ENCODE peak calls at places on chromosomes 16 and 17, in seven cellular contexts. E, F, K, J, R, X and I are unnamed samples.

GRCh38 chr17:63193827-63194226 is 227.8 kb downstream of the TANC2 start:
- DNase-seq in J (no peak), F (no peak), X (no peak), E (no peak), R (no peak), K (no peak), I (no peak)

GRCh38 chr17:8243827-8244226 is 4.0 kb downstream of the CTC1 start:
- DNase-seq in E (no peak), X (no peak), R (no peak), K (no peak), J (no peak), F (no peak), I (no peak)

GRCh38 chr17:66038125-66038524 is 153.8 kb downstream of the CEP112 start:
- DNase-seq in X (no peak), R (no peak), J (no peak), K (no peak), F (no peak), E (no peak), I (no peak)

GRCh38 chr17:16197276-16197675 is 18.1 kb downstream of the NCOR1 start:
- DNase-seq in X (no peak), R (no peak), K (no peak), E (no peak), J (no peak), F (no peak), I (no peak)

GRCh38 chr17:79732804-79733691 is 2.3 kb downstream of the ENPP7 start:
- DNase-seq in E (no peak), K (no peak), R (no peak), X (peak; percentile 35), J (peak; percentile 46), F (no peak), I (no peak)

GRCh38 chr16:84532299-84532724 is 27.9 kb upstream of the MEAK7 start:
- DNase-seq in R (peak; percentile 83), K (peak; percentile 52), F (peak; percentile 83), E (peak; percentile 87), X (peak; percentile 47), J (no peak), I (peak; percentile 95)

GRCh38 chr16:52251495-52251894 is 295.4 kb downstream of the TOX3 start:
- DNase-seq in E (no peak), F (no peak), X (no peak), R (no peak), K (no peak), J (no peak), I (no peak)

GRCh38 chr17:44317545-44317944 is 7.1 kb downstream of the SLC25A39 start:
- DNase-seq in F (no peak), E (no peak), X (no peak), K (no peak), J (no peak), R (no peak), I (no peak)

GRCh38 chr17:9356488-9356911 is 219.1 kb downstream of the STX8 start:
- DNase-seq in X (no peak), F (peak; percentile 67), R (no peak), J (no peak), K (no peak), E (no peak), I (no peak)

DNA sequence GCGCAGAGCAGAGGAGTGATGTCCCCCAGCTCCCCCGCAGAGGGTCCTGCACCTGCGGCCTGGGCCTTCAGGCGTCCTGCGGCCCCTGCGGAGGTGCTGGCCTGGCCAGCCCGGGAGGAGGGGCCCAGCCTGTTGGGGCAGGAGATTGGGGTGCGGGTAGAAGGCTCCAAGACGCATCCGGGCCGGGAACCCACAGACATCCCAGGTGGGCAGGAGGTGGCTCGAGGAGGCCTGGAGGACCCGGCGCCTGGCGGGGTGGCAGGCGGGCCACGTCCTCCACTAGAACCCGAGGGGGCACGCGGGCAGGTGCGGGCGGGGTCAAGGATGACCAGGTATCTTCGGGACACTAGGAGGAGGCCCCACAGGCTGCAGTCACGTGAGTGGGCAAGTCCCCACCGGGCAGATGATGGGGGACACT is 647 bp upstream of the SECTM1 start:
- DNase-seq in E (no peak), K (no peak), F (no peak), R (no peak), J (no peak), X (no peak), I (no peak)
- H3K4me1 ChIP-seq in E (peaks cover 19% of the 10 kb centered on the region), K (peaks cover 43% of the 10 kb centered on the region), F (peaks cover 49% of the 10 kb centered on the region), R (peaks cover 17% of the 10 kb centered on the region), J (peaks cover 33% of the 10 kb centered on the region), X (peaks cover 26% of the 10 kb centered on the region), I (peaks cover 71% of the 10 kb centered on the region)

GRCh38 chr17:43031666-43032065 is 6.6 kb downstream of the RND2 start:
- DNase-seq in E (no peak), K (no peak), X (no peak), J (no peak), R (no peak), F (no peak), I (no peak)

GRCh38 chr17:43030137-43030767 is 5.2 kb downstream of the RND2 start:
- DNase-seq in J (no peak), X (no peak), E (no peak), F (no peak), K (no peak), R (no peak), I (no peak)

GRCh38 chr17:43039646-43040045 is 14.6 kb downstream of the RND2 start:
- DNase-seq in J (no peak), E (no peak), F (no peak), R (no peak), K (no peak), X (no peak), I (no peak)

GRCh38 chr17:43034623-43035293 is 9.7 kb downstream of the RND2 start:
- DNase-seq in X (no peak), K (no peak), R (no peak), E (no peak), F (no peak), J (no peak), I (no peak)

GRCh38 chr17:43033947-43034622 is 9.1 kb downstream of the RND2 start:
- DNase-seq in X (no peak), R (no peak), E (no peak), J (no peak), F (no peak), K (no peak), I (no peak)
- H3K27ac ChIP-seq in X (no peak overlapping the region), R (no peak overlapping the region), E (peak overlapping the region; percentile 64), J (no peak overlapping the region), F (no peak overlapping the region), K (no peak overlapping the region), I (no peak overlapping the region)

DNA sequence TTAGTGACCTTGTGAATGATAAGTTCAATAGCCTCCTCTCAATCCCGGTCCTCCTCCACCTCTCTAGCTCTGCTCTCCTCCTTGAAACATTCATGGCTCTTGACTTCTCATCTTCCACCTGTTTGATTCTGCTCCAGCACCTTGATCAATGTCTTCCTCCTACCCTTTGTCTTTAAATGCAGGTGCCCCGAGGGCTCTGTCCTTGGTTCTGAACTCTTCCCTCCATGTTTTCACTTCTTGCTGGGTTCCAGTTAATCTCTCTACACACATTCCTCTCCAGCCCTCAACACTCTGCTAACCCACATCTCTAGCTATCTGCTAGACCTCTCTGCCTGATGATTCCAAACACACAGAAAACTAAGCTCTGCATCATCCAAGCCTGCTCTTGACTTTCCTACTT is 13.4 kb downstream of the CD300E start:
- DNase-seq in X (no peak), R (no peak), E (no peak), J (no peak), F (no peak), K (no peak), I (no peak)
- H3K4me1 ChIP-seq in X (no peaks in the 10 kb centered on the region), R (no peaks in the 10 kb centered on the region), E (no peaks in the 10 kb centered on the region), J (no peaks in the 10 kb centered on the region), F (peaks cover 2% of the 10 kb centered on the region), K (no peaks in the 10 kb centered on the region), I (no peaks in the 10 kb centered on the region)

DNA sequence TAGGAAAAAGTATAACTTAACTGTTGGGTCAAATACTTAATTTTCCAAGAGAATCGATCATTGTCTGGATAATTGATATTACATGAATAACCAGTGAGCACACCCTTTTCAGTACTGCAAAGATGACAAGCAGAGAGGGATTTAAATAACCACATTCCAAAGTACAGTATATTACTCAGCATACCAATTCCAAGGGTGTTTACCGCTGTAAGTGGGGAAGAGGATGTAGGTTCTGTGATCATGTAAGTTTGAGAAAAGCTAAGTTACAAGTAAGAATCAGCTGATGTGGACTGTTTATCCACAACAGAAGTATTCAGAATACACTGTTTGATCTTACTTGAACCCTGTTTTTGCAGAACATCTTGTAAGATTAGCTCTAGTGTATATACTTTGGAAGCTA is 6.1 kb downstream of the GDE1 start:
- DNase-seq in J (no peak), R (no peak), E (no peak), X (no peak), F (no peak), K (no peak), I (no peak)
- H3K27ac ChIP-seq in J (peak overlapping the region; percentile 67), R (no peak overlapping the region), E (no peak overlapping the region), X (no peak overlapping the region), F (no peak overlapping the region), K (no peak overlapping the region), I (no peak overlapping the region)

GRCh38 chr17:76469076-76469990 is 1.9 kb downstream of the AANAT start:
- DNase-seq in F (no peak), E (no peak), K (no peak), R (no peak), X (no peak), J (no peak), I (no peak)
- H3K4me1 ChIP-seq in F (peaks cover 6% of the 10 kb centered on the region), E (peaks cover 9% of the 10 kb centered on the region), K (no peaks in the 10 kb centered on the region), R (no peaks in the 10 kb centered on the region), X (peaks cover 2% of the 10 kb centered on the region), J (no peaks in the 10 kb centered on the region), I (no peaks in the 10 kb centered on the region)

DNA sequence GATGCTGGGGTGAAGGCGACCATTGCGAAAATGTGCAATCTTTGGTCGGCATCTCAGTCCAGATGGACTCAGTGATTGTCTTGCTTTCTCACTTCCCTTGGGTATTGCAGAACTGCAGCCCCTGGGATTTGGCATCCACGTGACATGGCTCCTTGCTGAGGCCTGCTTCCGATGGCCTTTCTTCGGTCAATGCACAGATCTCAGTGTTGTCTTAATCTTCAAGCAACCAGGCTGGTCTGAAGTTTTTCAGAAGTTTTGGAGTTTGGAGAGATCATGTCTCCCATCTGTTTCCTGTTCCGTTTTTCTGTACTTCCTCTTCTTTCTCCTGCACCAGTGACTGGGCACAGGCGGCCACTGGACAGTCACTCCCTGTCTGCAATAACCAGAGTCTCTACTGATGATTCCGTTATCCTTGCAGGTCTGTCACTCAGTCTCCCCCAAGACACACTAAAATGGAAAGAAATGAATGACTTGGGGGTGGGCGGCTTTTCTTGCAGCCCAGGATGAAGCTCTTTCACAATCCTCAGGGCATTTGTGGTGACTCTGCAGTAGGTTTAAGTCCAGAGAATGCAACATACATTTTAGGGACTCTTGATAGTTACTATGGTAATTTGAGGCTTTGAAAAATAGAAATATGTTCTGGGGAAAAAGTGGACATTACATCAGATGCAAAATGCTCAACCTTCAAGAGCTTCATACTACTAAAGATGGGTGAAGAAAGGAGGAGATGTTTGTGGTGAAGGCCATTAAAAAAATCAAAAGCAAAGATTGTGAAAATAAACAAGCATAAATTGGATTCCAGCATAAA is 106.3 kb upstream of the ZFHX3 start:
- DNase-seq in R (peak; percentile 65), K (peak; percentile 56), X (no peak), J (no peak), F (peak; percentile 77), E (no peak), I (no peak)
- H3K27ac ChIP-seq in R (peak overlapping the region; percentile 78), K (peak overlapping the region; percentile 25), X (peak overlapping the region; percentile 51), J (no peak overlapping the region), F (no peak overlapping the region), E (no peak overlapping the region), I (no peak overlapping the region)